ENCODE peak calls at places on chromosomes 13 and 19, in five cellular contexts. E, M, Y, A and P are unnamed samples.

GRCh38 chr19:46042252-46042883 is 1.6 kb upstream of the IGFL4 start:
- DNase-seq in E (no peak), A (no peak), M (no peak), Y (no peak), P (no peak)

GRCh38 chr13:112330479-112331407 is 45.4 kb upstream of the SPACA7 start:
- DNase-seq in E (no peak), Y (no peak), A (no peak), M (no peak), P (no peak)

GRCh38 chr13:86087241-86087640 is 288.0 kb upstream of the SLITRK6 start:
- DNase-seq in Y (peak; percentile 19), E (no peak), A (no peak), M (no peak), P (no peak)

GRCh38 chr13:43159007-43159406 is 135.6 kb downstream of the DNAJC15 start:
- DNase-seq in M (no peak), A (no peak), E (no peak), Y (peak; percentile 80), P (no peak)

GRCh38 chr13:65264066-65264465 is 1966.1 kb downstream of the PCDH9 start:
- DNase-seq in E (no peak), M (no peak), Y (no peak), A (no peak), P (no peak)

GRCh38 chr19:51614789-51615188 is 15.4 kb downstream of the SIGLEC5 start:
- DNase-seq in Y (no peak), E (no peak), M (no peak), A (no peak), P (no peak)

GRCh38 chr13:58619396-58620113 is 988.0 kb downstream of the PCDH17 start:
- DNase-seq in A (no peak), M (no peak), E (no peak), Y (peak; percentile 9), P (no peak)

GRCh38 chr13:24185591-24186232 is 25.2 kb downstream of the SPATA13 start:
- DNase-seq in A (no peak), Y (peak; percentile 67), E (no peak), M (no peak), P (no peak)

GRCh38 chr13:73254827-73255226 is 196.0 kb downstream of the KLF5 start:
- DNase-seq in Y (peak; percentile 46), A (no peak), M (no peak), E (no peak), P (no peak)

GRCh38 chr19:33865306-33865705 is 68.6 kb downstream of the KCTD15 start:
- DNase-seq in A (no peak), M (no peak), E (no peak), Y (no peak), P (no peak)

GRCh38 chr19:56660381-56661105 is 11.0 kb downstream of the ZNF835 start:
- DNase-seq in E (no peak), Y (no peak), A (no peak), M (no peak), P (peak; percentile 48)

GRCh38 chr19:18062043-18062442 is 24.7 kb downstream of the IL12RB1 start:
- DNase-seq in E (no peak), A (no peak), M (no peak), Y (no peak), P (no peak)

GRCh38 chr13:71721117-71721516 is 145.9 kb downstream of the DACH1 start:
- DNase-seq in A (no peak), Y (no peak), E (no peak), M (no peak), P (no peak)

GRCh38 chr19:12065100-12065538 is 588 bp downstream of the ZNF844 start:
- DNase-seq in M (no peak), Y (peak; percentile 61), A (no peak), E (no peak), P (no peak)

GRCh38 chr19:11538232-11539036 is at the start of gene CNN1:
- DNase-seq in Y (peak; percentile 95), E (no peak), A (no peak), M (peak; percentile 79), P (no peak)

GRCh38 chr13:92355213-92355612 is 871.4 kb upstream of the GPC6 start:
- DNase-seq in A (no peak), M (peak; percentile 42), E (no peak), Y (peak; percentile 46), P (no peak)

GRCh38 chr13:109720758-109721184 is 65.6 kb downstream of the IRS2 start:
- DNase-seq in E (no peak), M (no peak), A (no peak), Y (no peak), P (no peak)

GRCh38 chr19:8654591-8655339 is 24.3 kb downstream of the NFILZ start:
- DNase-seq in E (peak; percentile 80), Y (peak; percentile 16), A (peak; percentile 60), M (peak; percentile 78), P (peak; percentile 27)
- TF ChIP-seq CTCF in E (peak; percentile 99), Y (peak; percentile 93), A (peak; percentile 76), M (peak; percentile 100), P (peak; percentile 99)

DNA sequence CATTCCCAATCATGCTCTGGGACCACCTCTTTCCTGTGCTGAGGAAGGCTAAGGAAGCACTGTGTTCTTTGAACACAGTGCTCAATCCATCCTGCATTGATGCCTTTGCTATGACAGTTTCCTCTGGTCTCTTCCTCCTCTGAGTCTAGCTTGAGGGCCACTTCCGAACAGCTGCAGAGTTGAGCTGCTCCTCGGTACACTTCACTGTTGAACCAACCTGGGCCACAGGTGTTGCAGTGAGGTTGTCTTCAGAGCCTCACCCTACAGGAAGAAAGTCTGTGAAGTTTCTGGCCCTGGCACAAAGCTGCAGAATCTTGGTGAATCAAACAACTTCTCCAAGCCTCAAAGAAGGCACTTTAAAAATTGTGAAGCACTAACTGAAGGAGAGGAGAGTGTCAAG is 393.9 kb downstream of the KCNRG start:
- DNase-seq in A (no peak), M (no peak), Y (no peak), E (no peak), P (no peak)
- TF ChIP-seq CTCF in A (no peak), M (no peak), Y (no peak), E (no peak), P (no peak)

GRCh38 chr19:13100031-13100588 is 2.5 kb downstream of the LYL1 start:
- DNase-seq in Y (peak; percentile 32), M (no peak), A (no peak), E (no peak), P (no peak)

GRCh38 chr19:13101590-13102415 is 855 bp downstream of the LYL1 start:
- DNase-seq in Y (no peak), E (no peak), M (no peak), A (no peak), P (no peak)

GRCh38 chr19:13102416-13102665 is 317 bp downstream of the LYL1 start:
- DNase-seq in E (no peak), M (no peak), A (no peak), Y (no peak), P (no peak)

GRCh38 chr19:13099073-13099999 is 3.3 kb downstream of the LYL1 start:
- DNase-seq in Y (no peak), A (peak; percentile 29), E (peak; percentile 91), M (peak; percentile 69), P (no peak)

DNA sequence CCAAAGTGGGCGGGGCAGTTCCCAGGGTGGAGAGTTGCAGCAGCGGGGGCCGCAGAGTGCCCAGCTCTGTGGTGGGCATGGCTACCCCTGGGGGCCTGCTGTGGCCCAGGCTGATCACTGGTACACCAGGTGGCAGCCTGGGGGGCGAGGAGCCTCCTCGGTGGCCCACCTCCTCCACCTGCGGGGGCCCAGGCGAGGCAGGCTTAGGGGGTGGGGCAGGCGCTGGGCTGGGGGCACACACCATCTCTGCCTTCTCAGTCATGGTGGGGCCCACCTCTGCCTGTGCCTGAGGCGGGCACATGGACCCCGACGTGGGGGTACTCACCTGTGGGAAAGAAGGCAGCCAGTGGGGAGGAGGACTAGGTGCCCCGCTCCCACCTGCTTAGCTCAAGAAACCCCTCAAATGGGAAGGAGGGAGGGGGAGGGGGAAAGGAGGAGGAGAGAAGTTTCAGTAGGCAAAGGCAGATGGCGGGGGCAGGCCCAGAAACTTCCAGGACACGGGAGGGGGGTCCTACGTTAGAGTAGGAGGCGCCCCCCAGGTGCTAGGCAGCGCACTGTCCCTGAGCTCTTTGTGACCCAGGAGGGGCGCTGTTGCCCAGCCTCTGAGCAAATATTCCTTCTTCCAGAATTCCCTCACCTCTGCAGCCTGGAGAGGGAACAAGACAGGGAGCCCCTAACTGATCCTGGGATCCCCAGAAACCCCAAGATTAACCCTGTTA is 1.6 kb downstream of the LYL1 start:
- DNase-seq in M (peak; percentile 60), Y (no peak), E (no peak), A (no peak), P (no peak)
- TF ChIP-seq CTCF in M (no peak), Y (peak; percentile 19), E (peak; percentile 43), A (no peak), P (no peak)

GRCh38 chr19:3599776-3600183 is 6.9 kb downstream of the TBXA2R start:
- DNase-seq in E (peak; percentile 62), A (no peak), M (peak; percentile 72), Y (no peak), P (no peak)
- TF ChIP-seq CTCF in E (no peak), A (no peak), M (peak; percentile 43), Y (no peak), P (no peak)

GRCh38 chr13:79543883-79544282 is 62.9 kb downstream of the NDFIP2 start:
- DNase-seq in Y (no peak), E (no peak), A (no peak), M (no peak), P (no peak)

GRCh38 chr13:79547211-79547610 is 66.3 kb downstream of the NDFIP2 start:
- DNase-seq in M (no peak), A (no peak), E (no peak), Y (no peak), P (no peak)

GRCh38 chr13:79547821-79548220 is 66.9 kb downstream of the NDFIP2 start:
- DNase-seq in M (no peak), E (no peak), Y (peak; percentile 19), A (no peak), P (no peak)

GRCh38 chr13:79549355-79550106 is 68.6 kb downstream of the NDFIP2 start:
- DNase-seq in Y (peak; percentile 69), A (no peak), E (no peak), M (no peak), P (no peak)

GRCh38 chr13:79548886-79549285 is 67.9 kb downstream of the NDFIP2 start:
- DNase-seq in Y (no peak), M (no peak), E (no peak), A (no peak), P (no peak)
- TF ChIP-seq CTCF in Y (peak; percentile 31), M (no peak), E (peak; percentile 5), A (no peak), P (peak; percentile 25)

GRCh38 chr19:15173746-15174404 is 26.9 kb downstream of the NOTCH3 start:
- DNase-seq in M (no peak), E (no peak), Y (no peak), A (no peak), P (no peak)

GRCh38 chr19:15175609-15176008 is 25.2 kb downstream of the NOTCH3 start:
- DNase-seq in M (no peak), A (no peak), Y (no peak), E (no peak), P (no peak)

GRCh38 chr19:15169541-15170285 is 31.1 kb downstream of the NOTCH3 start:
- DNase-seq in E (no peak), M (no peak), A (no peak), Y (no peak), P (no peak)

GRCh38 chr19:15166700-15167099 is 34.1 kb downstream of the NOTCH3 start:
- DNase-seq in Y (no peak), A (no peak), M (no peak), E (no peak), P (no peak)

DNA sequence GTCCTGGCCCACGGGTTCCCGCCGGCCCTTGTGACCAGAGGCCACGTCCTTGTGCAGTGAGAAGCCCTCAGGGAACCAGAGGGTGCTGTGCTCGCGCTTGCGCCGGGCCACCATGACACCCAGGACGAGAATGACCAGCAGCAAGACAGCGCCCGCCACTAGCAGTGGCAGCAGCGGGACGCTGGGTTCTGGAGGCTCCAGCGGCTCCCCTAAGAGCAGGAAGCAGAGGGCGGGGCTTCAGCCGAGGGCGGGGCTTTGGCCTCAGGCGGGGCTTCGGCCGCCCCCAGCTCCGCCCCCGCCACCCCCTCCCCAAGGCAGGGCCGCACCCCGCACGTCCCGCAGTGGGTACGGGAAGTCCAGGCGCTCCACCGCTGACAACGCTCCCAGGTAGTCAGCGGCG is 30.4 kb downstream of the NOTCH3 start:
- DNase-seq in E (no peak), Y (no peak), A (no peak), M (peak; percentile 82), P (no peak)
- TF ChIP-seq CTCF in E (no peak), Y (no peak), A (no peak), M (no peak), P (no peak)